ENCODE peak calls at places on chromosomes 6 and 20, in six cellular contexts. One of them, this sample, is unnamed.

GRCh38 chr20:23164176-23164601 is 78.1 kb upstream of the CD93 start:
- DNase-seq in NCI-H510A treated with DMSO at 0.1 percent for 48 hours: no peak
- DNase-seq in activated CD4-positive, alpha-beta T cell treated with anti-CD3 and anti-CD28 coated beads, Interleukin-2, amount 10 ng/mL, durations not matched to agents 7 days and 5 days: no peak
- DNase-seq in B cell: no peak
- DNase-seq in GM18507: no peak
- DNase-seq in nephron progenitor cell: no peak
- DNase-seq in this sample: no peak

GRCh38 chr20:9279905-9280304 is 211.0 kb downstream of the PLCB4 start:
- DNase-seq in NCI-H510A treated with DMSO at 0.1 percent for 48 hours: no peak
- DNase-seq in activated CD4-positive, alpha-beta T cell treated with anti-CD3 and anti-CD28 coated beads, Interleukin-2, amount 10 ng/mL, durations not matched to agents 7 days and 5 days: no peak
- DNase-seq in B cell: no peak
- DNase-seq in GM18507: no peak
- DNase-seq in nephron progenitor cell: peak; percentile 3
- DNase-seq in this sample: no peak

GRCh38 chr6:4370066-4370465 is 234.7 kb upstream of the ECI2 start:
- DNase-seq in NCI-H510A treated with DMSO at 0.1 percent for 48 hours: no peak
- DNase-seq in activated CD4-positive, alpha-beta T cell treated with anti-CD3 and anti-CD28 coated beads, Interleukin-2, amount 10 ng/mL, durations not matched to agents 7 days and 5 days: no peak
- DNase-seq in B cell: no peak
- DNase-seq in GM18507: no peak
- DNase-seq in nephron progenitor cell: no peak
- DNase-seq in this sample: no peak

GRCh38 chr6:147201885-147202515 is 2.2 kb upstream of the STXBP5 start:
- DNase-seq in NCI-H510A treated with DMSO at 0.1 percent for 48 hours: peak; percentile 40
- DNase-seq in activated CD4-positive, alpha-beta T cell treated with anti-CD3 and anti-CD28 coated beads, Interleukin-2, amount 10 ng/mL, durations not matched to agents 7 days and 5 days: peak; percentile 11
- DNase-seq in B cell: no peak
- DNase-seq in GM18507: no peak
- DNase-seq in nephron progenitor cell: no peak
- DNase-seq in this sample: no peak

GRCh38 chr6:36750090-36750489 is 52.5 kb downstream of the RAB44 start:
- DNase-seq in NCI-H510A treated with DMSO at 0.1 percent for 48 hours: no peak
- DNase-seq in activated CD4-positive, alpha-beta T cell treated with anti-CD3 and anti-CD28 coated beads, Interleukin-2, amount 10 ng/mL, durations not matched to agents 7 days and 5 days: no peak
- DNase-seq in B cell: no peak
- DNase-seq in GM18507: no peak
- DNase-seq in nephron progenitor cell: no peak
- DNase-seq in this sample: no peak

GRCh38 chr6:145498425-145498824 is 236.9 kb downstream of the EPM2A start:
- DNase-seq in NCI-H510A treated with DMSO at 0.1 percent for 48 hours: no peak
- DNase-seq in activated CD4-positive, alpha-beta T cell treated with anti-CD3 and anti-CD28 coated beads, Interleukin-2, amount 10 ng/mL, durations not matched to agents 7 days and 5 days: no peak
- DNase-seq in B cell: no peak
- DNase-seq in GM18507: no peak
- DNase-seq in nephron progenitor cell: no peak
- DNase-seq in this sample: no peak

GRCh38 chr6:106906227-106906626 is 68.3 kb downstream of the CD24 start:
- DNase-seq in NCI-H510A treated with DMSO at 0.1 percent for 48 hours: no peak
- DNase-seq in activated CD4-positive, alpha-beta T cell treated with anti-CD3 and anti-CD28 coated beads, Interleukin-2, amount 10 ng/mL, durations not matched to agents 7 days and 5 days: no peak
- DNase-seq in B cell: no peak
- DNase-seq in GM18507: no peak
- DNase-seq in nephron progenitor cell: no peak
- DNase-seq in this sample: no peak

GRCh38 chr20:39136145-39136544 is 174.0 kb downstream of the DHX35 start:
- DNase-seq in NCI-H510A treated with DMSO at 0.1 percent for 48 hours: no peak
- DNase-seq in activated CD4-positive, alpha-beta T cell treated with anti-CD3 and anti-CD28 coated beads, Interleukin-2, amount 10 ng/mL, durations not matched to agents 7 days and 5 days: no peak
- DNase-seq in B cell: no peak
- DNase-seq in GM18507: no peak
- DNase-seq in nephron progenitor cell: no peak
- DNase-seq in this sample: no peak

GRCh38 chr20:2130062-2130591 is 28.5 kb downstream of the STK35 start:
- DNase-seq in NCI-H510A treated with DMSO at 0.1 percent for 48 hours: no peak
- DNase-seq in activated CD4-positive, alpha-beta T cell treated with anti-CD3 and anti-CD28 coated beads, Interleukin-2, amount 10 ng/mL, durations not matched to agents 7 days and 5 days: no peak
- DNase-seq in B cell: no peak
- DNase-seq in GM18507: no peak
- DNase-seq in nephron progenitor cell: no peak
- DNase-seq in this sample: no peak

GRCh38 chr20:35616465-35617396 is 1.1 kb downstream of the SPAG4 start:
- DNase-seq in NCI-H510A treated with DMSO at 0.1 percent for 48 hours: no peak
- DNase-seq in activated CD4-positive, alpha-beta T cell treated with anti-CD3 and anti-CD28 coated beads, Interleukin-2, amount 10 ng/mL, durations not matched to agents 7 days and 5 days: peak; percentile 100
- DNase-seq in B cell: peak; percentile 100
- DNase-seq in GM18507: no peak
- DNase-seq in nephron progenitor cell: peak; percentile 70
- DNase-seq in this sample: peak; percentile 53

GRCh38 chr6:132623446-132623845 is 629 bp downstream of the TAAR2 start:
- DNase-seq in NCI-H510A treated with DMSO at 0.1 percent for 48 hours: no peak
- DNase-seq in activated CD4-positive, alpha-beta T cell treated with anti-CD3 and anti-CD28 coated beads, Interleukin-2, amount 10 ng/mL, durations not matched to agents 7 days and 5 days: no peak
- DNase-seq in B cell: no peak
- DNase-seq in GM18507: no peak
- DNase-seq in nephron progenitor cell: no peak
- DNase-seq in this sample: peak; percentile 75

GRCh38 chr6:158564243-158565121 is 4.6 kb downstream of the TMEM181 start:
- DNase-seq in NCI-H510A treated with DMSO at 0.1 percent for 48 hours: no peak
- DNase-seq in activated CD4-positive, alpha-beta T cell treated with anti-CD3 and anti-CD28 coated beads, Interleukin-2, amount 10 ng/mL, durations not matched to agents 7 days and 5 days: no peak
- DNase-seq in B cell: no peak
- DNase-seq in GM18507: no peak
- DNase-seq in nephron progenitor cell: no peak
- DNase-seq in this sample: no peak

GRCh38 chr6:168133186-168133585 is 54.2 kb upstream of the FRMD1 start:
- DNase-seq in NCI-H510A treated with DMSO at 0.1 percent for 48 hours: no peak
- DNase-seq in activated CD4-positive, alpha-beta T cell treated with anti-CD3 and anti-CD28 coated beads, Interleukin-2, amount 10 ng/mL, durations not matched to agents 7 days and 5 days: no peak
- DNase-seq in B cell: no peak
- DNase-seq in GM18507: no peak
- DNase-seq in nephron progenitor cell: no peak
- DNase-seq in this sample: no peak

GRCh38 chr6:7176208-7176607 is 68.4 kb downstream of the RREB1 start:
- DNase-seq in NCI-H510A treated with DMSO at 0.1 percent for 48 hours: no peak
- DNase-seq in activated CD4-positive, alpha-beta T cell treated with anti-CD3 and anti-CD28 coated beads, Interleukin-2, amount 10 ng/mL, durations not matched to agents 7 days and 5 days: no peak
- DNase-seq in B cell: no peak
- DNase-seq in GM18507: no peak
- DNase-seq in nephron progenitor cell: no peak
- DNase-seq in this sample: no peak

GRCh38 chr6:90890681-90891337 is 303.9 kb upstream of the MAP3K7 start:
- DNase-seq in NCI-H510A treated with DMSO at 0.1 percent for 48 hours: no peak
- DNase-seq in activated CD4-positive, alpha-beta T cell treated with anti-CD3 and anti-CD28 coated beads, Interleukin-2, amount 10 ng/mL, durations not matched to agents 7 days and 5 days: no peak
- DNase-seq in B cell: no peak
- DNase-seq in GM18507: no peak
- DNase-seq in nephron progenitor cell: no peak
- DNase-seq in this sample: no peak

GRCh38 chr6:157241411-157241979 is 81.8 kb downstream of the TMEM242 start:
- DNase-seq in NCI-H510A treated with DMSO at 0.1 percent for 48 hours: no peak
- DNase-seq in activated CD4-positive, alpha-beta T cell treated with anti-CD3 and anti-CD28 coated beads, Interleukin-2, amount 10 ng/mL, durations not matched to agents 7 days and 5 days: no peak
- DNase-seq in B cell: no peak
- DNase-seq in GM18507: no peak
- DNase-seq in nephron progenitor cell: no peak
- DNase-seq in this sample: no peak

GRCh38 chr20:87372-87771 is at the start of gene DEFB125:
- DNase-seq in NCI-H510A treated with DMSO at 0.1 percent for 48 hours: no peak
- DNase-seq in activated CD4-positive, alpha-beta T cell treated with anti-CD3 and anti-CD28 coated beads, Interleukin-2, amount 10 ng/mL, durations not matched to agents 7 days and 5 days: no peak
- DNase-seq in B cell: no peak
- DNase-seq in GM18507: no peak
- DNase-seq in nephron progenitor cell: no peak
- DNase-seq in this sample: no peak

GRCh38 chr6:80245043-80245442 is 138.6 kb downstream of the BCKDHB start:
- DNase-seq in NCI-H510A treated with DMSO at 0.1 percent for 48 hours: no peak
- DNase-seq in activated CD4-positive, alpha-beta T cell treated with anti-CD3 and anti-CD28 coated beads, Interleukin-2, amount 10 ng/mL, durations not matched to agents 7 days and 5 days: no peak
- DNase-seq in B cell: no peak
- DNase-seq in GM18507: no peak
- DNase-seq in nephron progenitor cell: no peak
- DNase-seq in this sample: no peak

GRCh38 chr6:168634928-168635327 is 193.9 kb downstream of the SMOC2 start:
- DNase-seq in NCI-H510A treated with DMSO at 0.1 percent for 48 hours: no peak
- DNase-seq in activated CD4-positive, alpha-beta T cell treated with anti-CD3 and anti-CD28 coated beads, Interleukin-2, amount 10 ng/mL, durations not matched to agents 7 days and 5 days: no peak
- DNase-seq in B cell: no peak
- DNase-seq in GM18507: no peak
- DNase-seq in nephron progenitor cell: no peak
- DNase-seq in this sample: no peak

GRCh38 chr20:53949319-53949839 is 121.0 kb downstream of the BCAS1 start:
- DNase-seq in NCI-H510A treated with DMSO at 0.1 percent for 48 hours: no peak
- DNase-seq in activated CD4-positive, alpha-beta T cell treated with anti-CD3 and anti-CD28 coated beads, Interleukin-2, amount 10 ng/mL, durations not matched to agents 7 days and 5 days: peak; percentile 86
- DNase-seq in B cell: peak; percentile 69
- DNase-seq in GM18507: peak; percentile 33
- DNase-seq in nephron progenitor cell: no peak
- DNase-seq in this sample: no peak

GRCh38 chr6:18488004-18488403 is 100.9 kb downstream of the RNF144B start:
- DNase-seq in NCI-H510A treated with DMSO at 0.1 percent for 48 hours: no peak
- DNase-seq in activated CD4-positive, alpha-beta T cell treated with anti-CD3 and anti-CD28 coated beads, Interleukin-2, amount 10 ng/mL, durations not matched to agents 7 days and 5 days: no peak
- DNase-seq in B cell: no peak
- DNase-seq in GM18507: no peak
- DNase-seq in nephron progenitor cell: no peak
- DNase-seq in this sample: no peak

GRCh38 chr6:63714091-63714490 is 78.5 kb downstream of the PHF3 start:
- DNase-seq in NCI-H510A treated with DMSO at 0.1 percent for 48 hours: no peak
- DNase-seq in activated CD4-positive, alpha-beta T cell treated with anti-CD3 and anti-CD28 coated beads, Interleukin-2, amount 10 ng/mL, durations not matched to agents 7 days and 5 days: no peak
- DNase-seq in B cell: no peak
- DNase-seq in GM18507: no peak
- DNase-seq in nephron progenitor cell: no peak
- DNase-seq in this sample: no peak